ENCODE peak calls at places on chromosomes 4 and X, in eight cellular contexts. S is esophagus squamous epithelium, C is mesendoderm, V is fibroblast of lung, K is heart left ventricle, R is Peyer's patch, D is right lobe of liver, X is OCI-LY7. L is an unnamed sample.

GRCh38 chr4:183261953-183262775 is 57.9 kb downstream of the CLDN22 start:
- DNase-seq in S (peak; percentile 6), C (peak; percentile 86), V (peak; percentile 65), K (peak; percentile 78), R (peak; percentile 41), D (peak; percentile 81), X (peak; percentile 69), L (peak; percentile 91)

GRCh38 chr4:119314356-119314755 is 7.6 kb downstream of the FABP2 start:
- DNase-seq in S (no peak), C (peak; percentile 66), V (peak; percentile 37), K (no peak), R (peak; percentile 15), D (no peak), X (peak; percentile 57), L (no peak)

GRCh38 chrX:12814434-12814833 is 23.2 kb downstream of the PRPS2 start:
- DNase-seq in S (no peak), C (peak; percentile 65), V (peak; percentile 25), K (peak; percentile 20), R (peak; percentile 32), D (no peak), X (peak; percentile 69), L (no peak)

GRCh38 chr4:2812985-2813384 is 20.1 kb downstream of the SH3BP2 start:
- DNase-seq in S (no peak), C (no peak), V (no peak), K (no peak), R (no peak), D (no peak), X (no peak), L (no peak)

GRCh38 chr4:58453956-58454355 is 1343.8 kb upstream of the IGFBP7 start:
- DNase-seq in S (no peak), C (no peak), V (no peak), K (no peak), R (no peak), D (no peak), X (no peak), L (no peak)

GRCh38 chr4:152640058-152640921 is 39.5 kb downstream of the TMEM154 start:
- DNase-seq in S (no peak), C (no peak), V (no peak), K (no peak), R (no peak), D (no peak), X (peak; percentile 44), L (no peak)

GRCh38 chr4:2257361-2258001 is 4.4 kb downstream of the MXD4 start:
- DNase-seq in S (no peak), C (no peak), V (no peak), K (peak; percentile 17), R (peak; percentile 12), D (peak; percentile 44), X (no peak), L (peak; percentile 45)

GRCh38 chr4:54473077-54473545 is 184.6 kb upstream of the KIT start:
- DNase-seq in S (no peak), C (no peak), V (no peak), K (no peak), R (no peak), D (no peak), X (no peak), L (no peak)

GRCh38 chr4:188023682-188024081 is 28.1 kb downstream of the ZFP42 start:
- DNase-seq in S (no peak), C (peak; percentile 37), V (peak; percentile 16), K (no peak), R (no peak), D (no peak), X (no peak), L (no peak)

GRCh38 chrX:1246816-1247215 is 21.8 kb upstream of the CSF2RA start:
- DNase-seq in S (peak; percentile 0), C (peak; percentile 84), V (peak; percentile 7), K (peak; percentile 66), R (peak; percentile 52), D (peak; percentile 77), X (peak; percentile 85), L (peak; percentile 56)

GRCh38 chr4:115234405-115235093 is 121.1 kb upstream of the NDST4 start:
- DNase-seq in S (no peak), C (peak; percentile 92), V (no peak), K (no peak), R (no peak), D (no peak), X (peak; percentile 37), L (no peak)

GRCh38 chr4:25925486-25926201 is 11.6 kb downstream of the SMIM20 start:
- DNase-seq in S (no peak), C (peak; percentile 67), V (peak; percentile 43), K (peak; percentile 38), R (peak; percentile 62), D (no peak), X (peak; percentile 59), L (peak; percentile 76)

GRCh38 chr4:168478868-168479267 is 1.4 kb downstream of the DDX60L start:
- DNase-seq in S (no peak), C (no peak), V (no peak), K (no peak), R (no peak), D (no peak), X (no peak), L (no peak)
- H3K4me3 ChIP-seq in S (no peak overlapping the region), C (no peak overlapping the region), V (no peak overlapping the region), K (peak overlapping the region; percentile 88), R (no peak overlapping the region), D (no peak overlapping the region), X (no peak overlapping the region), L (no peak overlapping the region)

DNA sequence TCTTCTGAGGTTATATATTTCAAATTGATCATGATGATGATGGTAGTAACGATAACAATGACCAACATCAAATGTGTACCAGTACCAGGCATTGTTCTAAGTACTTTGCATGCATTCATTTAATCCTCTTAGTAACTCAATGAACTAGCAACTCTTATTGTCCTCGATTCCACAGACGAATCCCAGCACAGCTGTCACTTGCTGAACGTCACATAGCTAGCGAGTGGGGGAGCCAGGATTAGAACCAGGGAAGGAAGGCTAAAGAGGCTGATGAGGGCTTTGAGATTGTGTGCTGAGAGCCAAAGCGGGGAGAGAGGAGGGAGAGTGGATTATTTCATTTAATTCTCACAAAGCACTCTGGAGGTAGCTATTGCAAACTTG is 103.6 kb downstream of the PHOX2B start:
- DNase-seq in S (no peak), C (peak; percentile 36), V (no peak), K (no peak), R (no peak), D (no peak), X (no peak), L (no peak)
- H3K4me1 ChIP-seq in S (no peaks in the 10 kb centered on the region), C (peaks cover 4% of the 10 kb centered on the region), V (no peaks in the 10 kb centered on the region), K (peaks cover 32% of the 10 kb centered on the region), R (no peaks in the 10 kb centered on the region), D (no peaks in the 10 kb centered on the region), X (no peaks in the 10 kb centered on the region), L (no peaks in the 10 kb centered on the region)

DNA sequence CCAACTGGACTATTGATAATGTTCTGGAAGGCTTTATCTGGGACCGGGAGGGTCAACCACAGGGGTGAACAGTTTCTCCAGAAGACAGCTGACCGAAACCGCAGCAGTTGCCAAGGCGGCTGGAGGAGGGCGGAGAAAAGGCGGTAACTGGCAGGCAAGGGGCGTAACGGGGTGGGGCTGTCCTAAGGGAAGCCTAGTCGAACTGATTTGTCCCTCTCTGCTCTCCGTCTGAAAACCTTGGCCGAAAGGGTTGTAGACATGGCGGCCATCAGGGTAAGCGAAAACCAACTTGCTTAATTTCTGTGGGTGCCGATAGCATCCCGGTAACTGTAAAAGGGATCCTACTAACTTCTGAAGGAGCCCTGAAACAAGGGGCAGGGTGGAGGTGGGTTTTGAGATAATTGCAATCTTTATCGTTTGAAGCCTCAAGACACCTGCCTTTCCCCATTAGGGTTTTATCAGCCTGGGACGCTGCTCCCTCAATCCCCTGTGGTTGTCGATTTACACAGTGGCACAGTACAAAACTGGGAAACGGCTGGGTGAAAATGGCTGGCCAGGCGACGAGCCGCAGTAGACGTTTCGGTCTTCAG is at the start of gene APOOL:
- DNase-seq in S (peak; percentile 25), C (peak; percentile 93), V (peak; percentile 90), K (peak; percentile 86), R (peak; percentile 81), D (peak; percentile 93), X (peak; percentile 79), L (peak; percentile 94)
- H3K27ac ChIP-seq in S (peak within 1 kb of the TSS; percentile 87), C (no peak within 1 kb of the TSS), V (peak within 1 kb of the TSS; percentile 59), K (peak within 1 kb of the TSS; percentile 54), R (peak within 1 kb of the TSS; percentile 49), D (peak within 1 kb of the TSS; percentile 53), X (peak within 1 kb of the TSS; percentile 5), L (peak within 1 kb of the TSS; percentile 71)

GRCh38 chrX:72101597-72102037 is 30.1 kb downstream of the RTL5 start:
- DNase-seq in S (no peak), C (peak; percentile 69), V (no peak), K (no peak), R (no peak), D (no peak), X (no peak), L (no peak)

GRCh38 chrX:72102760-72103159 is 29.0 kb downstream of the RTL5 start:
- DNase-seq in S (no peak), C (no peak), V (no peak), K (no peak), R (no peak), D (no peak), X (no peak), L (no peak)

GRCh38 chrX:72097081-72097480 is 34.6 kb downstream of the RTL5 start:
- DNase-seq in S (no peak), C (no peak), V (no peak), K (no peak), R (no peak), D (no peak), X (no peak), L (no peak)

GRCh38 chrX:72100824-72101351 is 30.8 kb downstream of the RTL5 start:
- DNase-seq in S (no peak), C (no peak), V (no peak), K (no peak), R (peak; percentile 63), D (no peak), X (no peak), L (no peak)

DNA sequence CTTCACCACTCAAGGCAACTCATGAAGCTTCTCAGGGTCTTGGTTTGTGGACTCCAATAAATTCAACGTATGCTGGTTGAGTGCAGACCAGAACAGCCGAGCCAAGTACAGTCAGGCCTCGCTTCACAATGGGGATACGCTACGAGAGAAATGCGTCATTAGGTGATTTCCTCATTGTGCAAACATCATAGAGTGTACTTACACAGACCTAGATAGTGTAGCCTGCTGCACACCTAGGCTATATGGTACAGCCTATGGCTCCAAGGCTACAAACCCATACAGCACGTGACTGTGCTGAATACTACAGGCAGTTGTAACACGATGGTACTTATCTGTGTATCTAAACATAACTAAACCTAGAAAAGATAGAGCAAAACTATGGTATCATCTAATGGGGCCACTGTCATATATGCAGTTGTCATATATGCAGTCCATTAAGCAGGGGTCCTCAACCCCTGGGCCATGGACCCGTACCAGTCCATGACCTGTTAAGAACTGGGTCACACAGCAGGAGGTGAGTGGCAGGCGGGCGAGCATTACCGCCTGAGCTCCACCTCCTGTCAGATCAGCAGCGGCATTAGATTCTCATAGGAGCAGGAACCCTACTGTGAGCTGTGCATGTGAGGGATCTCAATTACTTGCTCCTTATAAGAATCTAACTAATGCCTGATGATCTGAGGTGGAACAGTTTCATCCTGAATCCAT is 31.5 kb downstream of the RTL5 start:
- DNase-seq in S (no peak), C (no peak), V (no peak), K (no peak), R (no peak), D (no peak), X (no peak), L (no peak)
- H3K4me3 ChIP-seq in S (no peak overlapping the region), C (no peak overlapping the region), V (no peak overlapping the region), K (no peak overlapping the region), R (no peak overlapping the region), D (no peak overlapping the region), X (no peak overlapping the region), L (no peak overlapping the region)

GRCh38 chr4:113677333-113677732 is 84.2 kb downstream of the CAMK2D start:
- DNase-seq in S (no peak), C (no peak), V (no peak), K (no peak), R (no peak), D (no peak), X (peak; percentile 51), L (no peak)
- H3K4me1 ChIP-seq in S (no peaks in the 10 kb centered on the region), C (peaks cover 2% of the 10 kb centered on the region), V (peaks cover under 1% of the 10 kb centered on the region), K (peaks cover 80% of the 10 kb centered on the region), R (no peaks in the 10 kb centered on the region), D (no peaks in the 10 kb centered on the region), X (peaks cover 65% of the 10 kb centered on the region), L (peaks cover 14% of the 10 kb centered on the region)

L was measured in right cardiac atrium.